ENCODE peak calls at places on chromosome 16, in nine cellular contexts. One of them, this sample, is unnamed.

GRCh38 chr16:89374393-89374948 is 115.9 kb downstream of the ANKRD11 start:
- DNase-seq in RKO: no peak
- DNase-seq in fibroblast of the conjunctiva: no peak
- DNase-seq in choroid plexus epithelial cell: peak
- DNase-seq in CD8-positive, alpha-beta T cell: no peak
- DNase-seq in NCI-H774: no peak
- DNase-seq in T-helper 1 cell: no peak
- DNase-seq in fibroblast of lung: peak
- DNase-seq in upper lobe of right lung: no peak
- DNase-seq in this sample: no peak

GRCh38 chr16:29975811-29976511 is 2.3 kb downstream of the TAOK2 start:
- DNase-seq in RKO: no peak
- DNase-seq in fibroblast of the conjunctiva: no peak
- DNase-seq in choroid plexus epithelial cell: no peak
- DNase-seq in CD8-positive, alpha-beta T cell: no peak
- DNase-seq in NCI-H774: no peak
- DNase-seq in T-helper 1 cell: no peak
- DNase-seq in fibroblast of lung: no peak
- DNase-seq in upper lobe of right lung: no peak
- DNase-seq in this sample: no peak

GRCh38 chr16:2468142-2468724 is 2.9 kb upstream of the NTN3 start:
- DNase-seq in RKO: no peak
- DNase-seq in fibroblast of the conjunctiva: no peak
- DNase-seq in choroid plexus epithelial cell: no peak
- DNase-seq in CD8-positive, alpha-beta T cell: no peak
- DNase-seq in NCI-H774: no peak
- DNase-seq in T-helper 1 cell: no peak
- DNase-seq in fibroblast of lung: no peak
- DNase-seq in upper lobe of right lung: no peak
- DNase-seq in this sample: no peak

GRCh38 chr16:25487888-25488287 is 203.9 kb upstream of the HS3ST4 start:
- DNase-seq in RKO: no peak
- DNase-seq in fibroblast of the conjunctiva: no peak
- DNase-seq in choroid plexus epithelial cell: no peak
- DNase-seq in CD8-positive, alpha-beta T cell: no peak
- DNase-seq in NCI-H774: no peak
- DNase-seq in T-helper 1 cell: no peak
- DNase-seq in fibroblast of lung: no peak
- DNase-seq in upper lobe of right lung: no peak
- DNase-seq in this sample: no peak

GRCh38 chr16:85984211-85984880 is 85.4 kb downstream of the IRF8 start:
- DNase-seq in RKO: no peak
- DNase-seq in fibroblast of the conjunctiva: no peak
- DNase-seq in choroid plexus epithelial cell: no peak
- DNase-seq in CD8-positive, alpha-beta T cell: no peak
- DNase-seq in NCI-H774: no peak
- DNase-seq in T-helper 1 cell: no peak
- DNase-seq in fibroblast of lung: no peak
- DNase-seq in upper lobe of right lung: no peak
- DNase-seq in this sample: no peak

GRCh38 chr16:10511829-10512228 is 68.6 kb downstream of the EMP2 start:
- DNase-seq in RKO: peak
- DNase-seq in fibroblast of the conjunctiva: no peak
- DNase-seq in choroid plexus epithelial cell: no peak
- DNase-seq in CD8-positive, alpha-beta T cell: no peak
- DNase-seq in NCI-H774: no peak
- DNase-seq in T-helper 1 cell: no peak
- DNase-seq in fibroblast of lung: no peak
- DNase-seq in upper lobe of right lung: no peak
- DNase-seq in this sample: no peak

GRCh38 chr16:83351846-83352245 is 455.9 kb upstream of the HSBP1 start:
- DNase-seq in RKO: no peak
- DNase-seq in fibroblast of the conjunctiva: no peak
- DNase-seq in choroid plexus epithelial cell: peak
- DNase-seq in CD8-positive, alpha-beta T cell: no peak
- DNase-seq in NCI-H774: no peak
- DNase-seq in T-helper 1 cell: no peak
- DNase-seq in fibroblast of lung: peak
- DNase-seq in upper lobe of right lung: no peak
- DNase-seq in this sample: no peak

GRCh38 chr16:69123894-69124293 is 8.5 kb downstream of the CHTF8 start:
- DNase-seq in RKO: peak
- DNase-seq in fibroblast of the conjunctiva: peak
- DNase-seq in choroid plexus epithelial cell: peak
- DNase-seq in CD8-positive, alpha-beta T cell: peak
- DNase-seq in NCI-H774: no peak
- DNase-seq in T-helper 1 cell: peak
- DNase-seq in fibroblast of lung: peak
- DNase-seq in upper lobe of right lung: peak
- DNase-seq in this sample: no peak

GRCh38 chr16:81612351-81613170 is 166.5 kb upstream of the PLCG2 start:
- DNase-seq in RKO: no peak
- DNase-seq in fibroblast of the conjunctiva: no peak
- DNase-seq in choroid plexus epithelial cell: no peak
- DNase-seq in CD8-positive, alpha-beta T cell: no peak
- DNase-seq in NCI-H774: no peak
- DNase-seq in T-helper 1 cell: no peak
- DNase-seq in fibroblast of lung: peak
- DNase-seq in upper lobe of right lung: no peak
- DNase-seq in this sample: no peak

GRCh38 chr16:2497116-2497630 is 16.6 kb upstream of the ATP6V0C start:
- DNase-seq in RKO: no peak
- DNase-seq in fibroblast of the conjunctiva: no peak
- DNase-seq in choroid plexus epithelial cell: no peak
- DNase-seq in CD8-positive, alpha-beta T cell: no peak
- DNase-seq in NCI-H774: no peak
- DNase-seq in T-helper 1 cell: no peak
- DNase-seq in fibroblast of lung: no peak
- DNase-seq in upper lobe of right lung: peak
- DNase-seq in this sample: peak

GRCh38 chr16:76768948-76769347 is 422.0 kb upstream of the MON1B start:
- DNase-seq in RKO: no peak
- DNase-seq in fibroblast of the conjunctiva: no peak
- DNase-seq in choroid plexus epithelial cell: no peak
- DNase-seq in CD8-positive, alpha-beta T cell: no peak
- DNase-seq in NCI-H774: no peak
- DNase-seq in T-helper 1 cell: no peak
- DNase-seq in fibroblast of lung: no peak
- DNase-seq in upper lobe of right lung: no peak
- DNase-seq in this sample: no peak

GRCh38 chr16:71628810-71629209 is 2.8 kb downstream of the MARVELD3 start:
- DNase-seq in RKO: peak
- DNase-seq in fibroblast of the conjunctiva: no peak
- DNase-seq in choroid plexus epithelial cell: peak
- DNase-seq in CD8-positive, alpha-beta T cell: no peak
- DNase-seq in NCI-H774: no peak
- DNase-seq in T-helper 1 cell: no peak
- DNase-seq in fibroblast of lung: peak
- DNase-seq in upper lobe of right lung: no peak
- DNase-seq in this sample: no peak

GRCh38 chr16:89407282-89407924 is 83.0 kb downstream of the ANKRD11 start:
- DNase-seq in RKO: no peak
- DNase-seq in fibroblast of the conjunctiva: no peak
- DNase-seq in choroid plexus epithelial cell: no peak
- DNase-seq in CD8-positive, alpha-beta T cell: no peak
- DNase-seq in NCI-H774: no peak
- DNase-seq in T-helper 1 cell: no peak
- DNase-seq in fibroblast of lung: no peak
- DNase-seq in upper lobe of right lung: no peak
- DNase-seq in this sample: no peak

GRCh38 chr16:84648595-84649510 is 542 bp downstream of the KLHL36 start:
- DNase-seq in RKO: no peak
- DNase-seq in fibroblast of the conjunctiva: no peak
- DNase-seq in choroid plexus epithelial cell: peak
- DNase-seq in CD8-positive, alpha-beta T cell: peak
- DNase-seq in NCI-H774: no peak
- DNase-seq in T-helper 1 cell: peak
- DNase-seq in fibroblast of lung: no peak
- DNase-seq in upper lobe of right lung: peak
- DNase-seq in this sample: no peak

GRCh38 chr16:85564277-85565051 is 48.7 kb upstream of the GSE1 start:
- DNase-seq in RKO: no peak
- DNase-seq in fibroblast of the conjunctiva: no peak
- DNase-seq in choroid plexus epithelial cell: no peak
- DNase-seq in CD8-positive, alpha-beta T cell: no peak
- DNase-seq in NCI-H774: no peak
- DNase-seq in T-helper 1 cell: no peak
- DNase-seq in fibroblast of lung: no peak
- DNase-seq in upper lobe of right lung: peak
- DNase-seq in this sample: no peak

GRCh38 chr16:154223-155030 is 2.0 kb downstream of the HBZ start:
- DNase-seq in RKO: no peak
- DNase-seq in fibroblast of the conjunctiva: no peak
- DNase-seq in choroid plexus epithelial cell: peak
- DNase-seq in CD8-positive, alpha-beta T cell: no peak
- DNase-seq in NCI-H774: no peak
- DNase-seq in T-helper 1 cell: no peak
- DNase-seq in fibroblast of lung: peak
- DNase-seq in upper lobe of right lung: peak
- DNase-seq in this sample: no peak

GRCh38 chr16:50666658-50667496 is 14.2 kb downstream of the SNX20 start:
- DNase-seq in RKO: no peak
- DNase-seq in fibroblast of the conjunctiva: no peak
- DNase-seq in choroid plexus epithelial cell: no peak
- DNase-seq in CD8-positive, alpha-beta T cell: no peak
- DNase-seq in NCI-H774: no peak
- DNase-seq in T-helper 1 cell: no peak
- DNase-seq in fibroblast of lung: no peak
- DNase-seq in upper lobe of right lung: no peak
- DNase-seq in this sample: no peak

GRCh38 chr16:19898924-19899604 is 14.4 kb upstream of the GPRC5B start:
- DNase-seq in RKO: peak
- DNase-seq in fibroblast of the conjunctiva: peak
- DNase-seq in choroid plexus epithelial cell: peak
- DNase-seq in CD8-positive, alpha-beta T cell: no peak
- DNase-seq in NCI-H774: peak
- DNase-seq in T-helper 1 cell: peak
- DNase-seq in fibroblast of lung: peak
- DNase-seq in upper lobe of right lung: no peak
- DNase-seq in this sample: no peak

GRCh38 chr16:87359121-87359520 is 24.5 kb downstream of the FBXO31 start:
- DNase-seq in RKO: no peak
- DNase-seq in fibroblast of the conjunctiva: no peak
- DNase-seq in choroid plexus epithelial cell: no peak
- DNase-seq in CD8-positive, alpha-beta T cell: no peak
- DNase-seq in NCI-H774: no peak
- DNase-seq in T-helper 1 cell: no peak
- DNase-seq in fibroblast of lung: no peak
- DNase-seq in upper lobe of right lung: no peak
- DNase-seq in this sample: no peak

GRCh38 chr16:2779151-2779920 is 2.3 kb upstream of the ELOB start:
- DNase-seq in RKO: no peak
- DNase-seq in fibroblast of the conjunctiva: no peak
- DNase-seq in choroid plexus epithelial cell: no peak
- DNase-seq in CD8-positive, alpha-beta T cell: no peak
- DNase-seq in NCI-H774: no peak
- DNase-seq in T-helper 1 cell: no peak
- DNase-seq in fibroblast of lung: no peak
- DNase-seq in upper lobe of right lung: peak
- DNase-seq in this sample: no peak

GRCh38 chr16:69589434-69590269 is 23.9 kb downstream of the NFAT5 start:
- DNase-seq in RKO: no peak
- DNase-seq in fibroblast of the conjunctiva: no peak
- DNase-seq in choroid plexus epithelial cell: no peak
- DNase-seq in CD8-positive, alpha-beta T cell: no peak
- DNase-seq in NCI-H774: no peak
- DNase-seq in T-helper 1 cell: no peak
- DNase-seq in fibroblast of lung: peak
- DNase-seq in upper lobe of right lung: no peak
- DNase-seq in this sample: no peak

GRCh38 chr16:88747588-88748301 is 37.3 kb downstream of the PIEZO1 start:
- DNase-seq in RKO: peak
- DNase-seq in fibroblast of the conjunctiva: no peak
- DNase-seq in choroid plexus epithelial cell: no peak
- DNase-seq in CD8-positive, alpha-beta T cell: no peak
- DNase-seq in NCI-H774: no peak
- DNase-seq in T-helper 1 cell: no peak
- DNase-seq in fibroblast of lung: no peak
- DNase-seq in upper lobe of right lung: no peak
- DNase-seq in this sample: no peak

GRCh38 chr16:3954411-3954921 is 74.0 kb upstream of the CREBBP start:
- DNase-seq in RKO: no peak
- DNase-seq in fibroblast of the conjunctiva: no peak
- DNase-seq in choroid plexus epithelial cell: peak
- DNase-seq in CD8-positive, alpha-beta T cell: no peak
- DNase-seq in NCI-H774: no peak
- DNase-seq in T-helper 1 cell: no peak
- DNase-seq in fibroblast of lung: no peak
- DNase-seq in upper lobe of right lung: peak
- DNase-seq in this sample: no peak

GRCh38 chr16:48537275-48537674 is 72.7 kb downstream of the N4BP1 start:
- DNase-seq in RKO: no peak
- DNase-seq in fibroblast of the conjunctiva: no peak
- DNase-seq in choroid plexus epithelial cell: no peak
- DNase-seq in CD8-positive, alpha-beta T cell: no peak
- DNase-seq in NCI-H774: no peak
- DNase-seq in T-helper 1 cell: no peak
- DNase-seq in fibroblast of lung: no peak
- DNase-seq in upper lobe of right lung: no peak
- DNase-seq in this sample: no peak

GRCh38 chr16:81905277-81905676 is 106.0 kb downstream of the SDR42E1 start:
- DNase-seq in RKO: no peak
- DNase-seq in fibroblast of the conjunctiva: no peak
- DNase-seq in choroid plexus epithelial cell: no peak
- DNase-seq in CD8-positive, alpha-beta T cell: no peak
- DNase-seq in NCI-H774: no peak
- DNase-seq in T-helper 1 cell: no peak
- DNase-seq in fibroblast of lung: no peak
- DNase-seq in upper lobe of right lung: no peak
- DNase-seq in this sample: no peak

GRCh38 chr16:695355-696089 is 5.3 kb upstream of the WDR24 start:
- DNase-seq in RKO: peak
- DNase-seq in fibroblast of the conjunctiva: no peak
- DNase-seq in choroid plexus epithelial cell: no peak
- DNase-seq in CD8-positive, alpha-beta T cell: peak
- DNase-seq in NCI-H774: peak
- DNase-seq in T-helper 1 cell: peak
- DNase-seq in fibroblast of lung: no peak
- DNase-seq in upper lobe of right lung: no peak
- DNase-seq in this sample: no peak

GRCh38 chr16:54446639-54447038 is 160.1 kb upstream of the IRX3 start:
- DNase-seq in RKO: no peak
- DNase-seq in fibroblast of the conjunctiva: peak
- DNase-seq in choroid plexus epithelial cell: peak
- DNase-seq in CD8-positive, alpha-beta T cell: no peak
- DNase-seq in NCI-H774: no peak
- DNase-seq in T-helper 1 cell: no peak
- DNase-seq in fibroblast of lung: peak
- DNase-seq in upper lobe of right lung: no peak
- DNase-seq in this sample: no peak

GRCh38 chr16:52552643-52553042 is 5.7 kb upstream of the TOX3 start:
- DNase-seq in RKO: peak
- DNase-seq in fibroblast of the conjunctiva: no peak
- DNase-seq in choroid plexus epithelial cell: no peak
- DNase-seq in CD8-positive, alpha-beta T cell: no peak
- DNase-seq in NCI-H774: peak
- DNase-seq in T-helper 1 cell: no peak
- DNase-seq in fibroblast of lung: peak
- DNase-seq in upper lobe of right lung: no peak
- DNase-seq in this sample: no peak

GRCh38 chr16:70778901-70779309 is 22.1 kb downstream of the VAC14 start:
- DNase-seq in RKO: peak
- DNase-seq in fibroblast of the conjunctiva: peak
- DNase-seq in choroid plexus epithelial cell: peak
- DNase-seq in CD8-positive, alpha-beta T cell: no peak
- DNase-seq in NCI-H774: peak
- DNase-seq in T-helper 1 cell: no peak
- DNase-seq in fibroblast of lung: peak
- DNase-seq in upper lobe of right lung: peak
- DNase-seq in this sample: no peak

GRCh38 chr16:85884808-85885463 is 14.0 kb upstream of the IRF8 start:
- DNase-seq in RKO: no peak
- DNase-seq in fibroblast of the conjunctiva: no peak
- DNase-seq in choroid plexus epithelial cell: no peak
- DNase-seq in CD8-positive, alpha-beta T cell: no peak
- DNase-seq in NCI-H774: no peak
- DNase-seq in T-helper 1 cell: no peak
- DNase-seq in fibroblast of lung: no peak
- DNase-seq in upper lobe of right lung: no peak
- DNase-seq in this sample: no peak